ENCODE peak calls at places on chromosomes 11 and 22, in eight cellular contexts. One of them, this sample, is unnamed.

GRCh38 chr11:34174411-34175041 is 69.1 kb downstream of the NAT10 start:
- DNase-seq in Karpas-422: peak
- DNase-seq in activated CD4-positive, alpha-beta T cell treated with anti-CD3 and anti-CD28 coated beads, Interleukin-2, amount 10 ng/mL, durations not matched to agents 24 days and 14 days: peak
- DNase-seq in GM12892: peak
- DNase-seq in NCI-H1092: peak
- DNase-seq in GM04504: peak
- DNase-seq in ovary: peak
- DNase-seq in left lobe of liver: peak
- DNase-seq in this sample: peak

GRCh38 chr22:21073023-21073422 is 27.3 kb downstream of the LRRC74B start:
- DNase-seq in Karpas-422: no peak
- DNase-seq in activated CD4-positive, alpha-beta T cell treated with anti-CD3 and anti-CD28 coated beads, Interleukin-2, amount 10 ng/mL, durations not matched to agents 24 days and 14 days: no peak
- DNase-seq in GM12892: no peak
- DNase-seq in NCI-H1092: no peak
- DNase-seq in GM04504: no peak
- DNase-seq in ovary: no peak
- DNase-seq in left lobe of liver: no peak
- DNase-seq in this sample: no peak

GRCh38 chr22:46086577-46087335 is 63.6 kb upstream of the PPARA start:
- DNase-seq in Karpas-422: no peak
- DNase-seq in activated CD4-positive, alpha-beta T cell treated with anti-CD3 and anti-CD28 coated beads, Interleukin-2, amount 10 ng/mL, durations not matched to agents 24 days and 14 days: no peak
- DNase-seq in GM12892: no peak
- DNase-seq in NCI-H1092: no peak
- DNase-seq in GM04504: no peak
- DNase-seq in ovary: peak
- DNase-seq in left lobe of liver: peak
- DNase-seq in this sample: no peak

GRCh38 chr22:30922151-30922611 is 46.4 kb downstream of the MORC2 start:
- DNase-seq in Karpas-422: peak
- DNase-seq in activated CD4-positive, alpha-beta T cell treated with anti-CD3 and anti-CD28 coated beads, Interleukin-2, amount 10 ng/mL, durations not matched to agents 24 days and 14 days: peak
- DNase-seq in GM12892: peak
- DNase-seq in NCI-H1092: no peak
- DNase-seq in GM04504: peak
- DNase-seq in ovary: peak
- DNase-seq in left lobe of liver: peak
- DNase-seq in this sample: peak

GRCh38 chr22:47165998-47166397 is 403.5 kb downstream of the TBC1D22A start:
- DNase-seq in Karpas-422: no peak
- DNase-seq in activated CD4-positive, alpha-beta T cell treated with anti-CD3 and anti-CD28 coated beads, Interleukin-2, amount 10 ng/mL, durations not matched to agents 24 days and 14 days: no peak
- DNase-seq in GM12892: no peak
- DNase-seq in NCI-H1092: no peak
- DNase-seq in GM04504: no peak
- DNase-seq in ovary: peak
- DNase-seq in left lobe of liver: no peak
- DNase-seq in this sample: no peak

GRCh38 chr11:59879534-59879933 is 952 bp downstream of the OOSP3 start:
- DNase-seq in Karpas-422: no peak
- DNase-seq in activated CD4-positive, alpha-beta T cell treated with anti-CD3 and anti-CD28 coated beads, Interleukin-2, amount 10 ng/mL, durations not matched to agents 24 days and 14 days: no peak
- DNase-seq in GM12892: no peak
- DNase-seq in NCI-H1092: no peak
- DNase-seq in GM04504: no peak
- DNase-seq in ovary: no peak
- DNase-seq in left lobe of liver: no peak
- DNase-seq in this sample: no peak

GRCh38 chr22:45594123-45594941 is 77.3 kb upstream of the ATXN10 start:
- DNase-seq in Karpas-422: no peak
- DNase-seq in activated CD4-positive, alpha-beta T cell treated with anti-CD3 and anti-CD28 coated beads, Interleukin-2, amount 10 ng/mL, durations not matched to agents 24 days and 14 days: no peak
- DNase-seq in GM12892: no peak
- DNase-seq in NCI-H1092: no peak
- DNase-seq in GM04504: no peak
- DNase-seq in ovary: no peak
- DNase-seq in left lobe of liver: no peak
- DNase-seq in this sample: no peak

GRCh38 chr11:72813740-72814138 is 472 bp upstream of the ATG16L2 start:
- DNase-seq in Karpas-422: peak
- DNase-seq in activated CD4-positive, alpha-beta T cell treated with anti-CD3 and anti-CD28 coated beads, Interleukin-2, amount 10 ng/mL, durations not matched to agents 24 days and 14 days: no peak
- DNase-seq in GM12892: peak
- DNase-seq in NCI-H1092: peak
- DNase-seq in GM04504: no peak
- DNase-seq in ovary: no peak
- DNase-seq in left lobe of liver: no peak
- DNase-seq in this sample: peak

GRCh38 chr22:45576273-45576625 is 73.6 kb downstream of the FBLN1 start:
- DNase-seq in Karpas-422: no peak
- DNase-seq in activated CD4-positive, alpha-beta T cell treated with anti-CD3 and anti-CD28 coated beads, Interleukin-2, amount 10 ng/mL, durations not matched to agents 24 days and 14 days: no peak
- DNase-seq in GM12892: no peak
- DNase-seq in NCI-H1092: no peak
- DNase-seq in GM04504: no peak
- DNase-seq in ovary: no peak
- DNase-seq in left lobe of liver: no peak
- DNase-seq in this sample: no peak

GRCh38 chr22:44047891-44048301 is 23.8 kb downstream of the PARVB start:
- DNase-seq in Karpas-422: no peak
- DNase-seq in activated CD4-positive, alpha-beta T cell treated with anti-CD3 and anti-CD28 coated beads, Interleukin-2, amount 10 ng/mL, durations not matched to agents 24 days and 14 days: peak
- DNase-seq in GM12892: peak
- DNase-seq in NCI-H1092: no peak
- DNase-seq in GM04504: no peak
- DNase-seq in ovary: no peak
- DNase-seq in left lobe of liver: no peak
- DNase-seq in this sample: peak

GRCh38 chr22:17121235-17122195 is at the start of gene TMEM121B:
- DNase-seq in Karpas-422: no peak
- DNase-seq in activated CD4-positive, alpha-beta T cell treated with anti-CD3 and anti-CD28 coated beads, Interleukin-2, amount 10 ng/mL, durations not matched to agents 24 days and 14 days: peak
- DNase-seq in GM12892: no peak
- DNase-seq in NCI-H1092: peak
- DNase-seq in GM04504: no peak
- DNase-seq in ovary: peak
- DNase-seq in left lobe of liver: no peak
- DNase-seq in this sample: peak

GRCh38 chr11:95337175-95337957 is 106.4 kb upstream of the SESN3 start:
- DNase-seq in Karpas-422: no peak
- DNase-seq in activated CD4-positive, alpha-beta T cell treated with anti-CD3 and anti-CD28 coated beads, Interleukin-2, amount 10 ng/mL, durations not matched to agents 24 days and 14 days: peak
- DNase-seq in GM12892: peak
- DNase-seq in NCI-H1092: peak
- DNase-seq in GM04504: peak
- DNase-seq in ovary: peak
- DNase-seq in left lobe of liver: no peak
- DNase-seq in this sample: peak

GRCh38 chr11:129247129-129247528 is 55.0 kb upstream of the ARHGAP32 start:
- DNase-seq in Karpas-422: no peak
- DNase-seq in activated CD4-positive, alpha-beta T cell treated with anti-CD3 and anti-CD28 coated beads, Interleukin-2, amount 10 ng/mL, durations not matched to agents 24 days and 14 days: no peak
- DNase-seq in GM12892: no peak
- DNase-seq in NCI-H1092: no peak
- DNase-seq in GM04504: no peak
- DNase-seq in ovary: no peak
- DNase-seq in left lobe of liver: no peak
- DNase-seq in this sample: no peak

GRCh38 chr11:13029872-13030271 is 20.8 kb downstream of the RASSF10 start:
- DNase-seq in Karpas-422: no peak
- DNase-seq in activated CD4-positive, alpha-beta T cell treated with anti-CD3 and anti-CD28 coated beads, Interleukin-2, amount 10 ng/mL, durations not matched to agents 24 days and 14 days: no peak
- DNase-seq in GM12892: no peak
- DNase-seq in NCI-H1092: no peak
- DNase-seq in GM04504: no peak
- DNase-seq in ovary: no peak
- DNase-seq in left lobe of liver: no peak
- DNase-seq in this sample: no peak

GRCh38 chr11:33263549-33263948 is 6.4 kb downstream of the HIPK3 start:
- DNase-seq in Karpas-422: no peak
- DNase-seq in activated CD4-positive, alpha-beta T cell treated with anti-CD3 and anti-CD28 coated beads, Interleukin-2, amount 10 ng/mL, durations not matched to agents 24 days and 14 days: no peak
- DNase-seq in GM12892: no peak
- DNase-seq in NCI-H1092: no peak
- DNase-seq in GM04504: no peak
- DNase-seq in ovary: no peak
- DNase-seq in left lobe of liver: no peak
- DNase-seq in this sample: no peak

GRCh38 chr11:35174666-35175065 is 35.7 kb downstream of the CD44 start:
- DNase-seq in Karpas-422: no peak
- DNase-seq in activated CD4-positive, alpha-beta T cell treated with anti-CD3 and anti-CD28 coated beads, Interleukin-2, amount 10 ng/mL, durations not matched to agents 24 days and 14 days: peak
- DNase-seq in GM12892: no peak
- DNase-seq in NCI-H1092: no peak
- DNase-seq in GM04504: no peak
- DNase-seq in ovary: no peak
- DNase-seq in left lobe of liver: no peak
- DNase-seq in this sample: peak

GRCh38 chr11:105265859-105266258 is 126.3 kb upstream of the CARD18 start:
- DNase-seq in Karpas-422: no peak
- DNase-seq in activated CD4-positive, alpha-beta T cell treated with anti-CD3 and anti-CD28 coated beads, Interleukin-2, amount 10 ng/mL, durations not matched to agents 24 days and 14 days: no peak
- DNase-seq in GM12892: no peak
- DNase-seq in NCI-H1092: no peak
- DNase-seq in GM04504: no peak
- DNase-seq in ovary: no peak
- DNase-seq in left lobe of liver: no peak
- DNase-seq in this sample: no peak

GRCh38 chr11:126355926-126356897 is 726 bp downstream of the ST3GAL4 start:
- DNase-seq in Karpas-422: no peak
- DNase-seq in activated CD4-positive, alpha-beta T cell treated with anti-CD3 and anti-CD28 coated beads, Interleukin-2, amount 10 ng/mL, durations not matched to agents 24 days and 14 days: peak
- DNase-seq in GM12892: no peak
- DNase-seq in NCI-H1092: no peak
- DNase-seq in GM04504: no peak
- DNase-seq in ovary: peak
- DNase-seq in left lobe of liver: peak
- DNase-seq in this sample: peak

GRCh38 chr22:26903030-26903856 is 245.9 kb downstream of the MIAT start:
- DNase-seq in Karpas-422: peak
- DNase-seq in activated CD4-positive, alpha-beta T cell treated with anti-CD3 and anti-CD28 coated beads, Interleukin-2, amount 10 ng/mL, durations not matched to agents 24 days and 14 days: no peak
- DNase-seq in GM12892: no peak
- DNase-seq in NCI-H1092: no peak
- DNase-seq in GM04504: no peak
- DNase-seq in ovary: peak
- DNase-seq in left lobe of liver: no peak
- DNase-seq in this sample: no peak

GRCh38 chr11:87368151-87368550 is 330.4 kb downstream of the TMEM135 start:
- DNase-seq in Karpas-422: no peak
- DNase-seq in activated CD4-positive, alpha-beta T cell treated with anti-CD3 and anti-CD28 coated beads, Interleukin-2, amount 10 ng/mL, durations not matched to agents 24 days and 14 days: no peak
- DNase-seq in GM12892: no peak
- DNase-seq in NCI-H1092: no peak
- DNase-seq in GM04504: no peak
- DNase-seq in ovary: no peak
- DNase-seq in left lobe of liver: no peak
- DNase-seq in this sample: no peak

GRCh38 chr11:35316161-35316560 is 103.2 kb downstream of the SLC1A2 start:
- DNase-seq in Karpas-422: no peak
- DNase-seq in activated CD4-positive, alpha-beta T cell treated with anti-CD3 and anti-CD28 coated beads, Interleukin-2, amount 10 ng/mL, durations not matched to agents 24 days and 14 days: no peak
- DNase-seq in GM12892: no peak
- DNase-seq in NCI-H1092: no peak
- DNase-seq in GM04504: no peak
- DNase-seq in ovary: no peak
- DNase-seq in left lobe of liver: no peak
- DNase-seq in this sample: no peak

GRCh38 chr11:2787816-2788750 is 88.3 kb upstream of the KCNQ1OT1 start:
- DNase-seq in Karpas-422: no peak
- DNase-seq in activated CD4-positive, alpha-beta T cell treated with anti-CD3 and anti-CD28 coated beads, Interleukin-2, amount 10 ng/mL, durations not matched to agents 24 days and 14 days: no peak
- DNase-seq in GM12892: no peak
- DNase-seq in NCI-H1092: no peak
- DNase-seq in GM04504: no peak
- DNase-seq in ovary: no peak
- DNase-seq in left lobe of liver: no peak
- DNase-seq in this sample: no peak

GRCh38 chr11:86914836-86915519 is 40.2 kb downstream of the FZD4 start:
- DNase-seq in Karpas-422: no peak
- DNase-seq in activated CD4-positive, alpha-beta T cell treated with anti-CD3 and anti-CD28 coated beads, Interleukin-2, amount 10 ng/mL, durations not matched to agents 24 days and 14 days: no peak
- DNase-seq in GM12892: no peak
- DNase-seq in NCI-H1092: no peak
- DNase-seq in GM04504: no peak
- DNase-seq in ovary: no peak
- DNase-seq in left lobe of liver: no peak
- DNase-seq in this sample: no peak

GRCh38 chr11:1387521-1387920 is 2.2 kb upstream of the BRSK2 start:
- DNase-seq in Karpas-422: no peak
- DNase-seq in activated CD4-positive, alpha-beta T cell treated with anti-CD3 and anti-CD28 coated beads, Interleukin-2, amount 10 ng/mL, durations not matched to agents 24 days and 14 days: no peak
- DNase-seq in GM12892: no peak
- DNase-seq in NCI-H1092: no peak
- DNase-seq in GM04504: no peak
- DNase-seq in ovary: no peak
- DNase-seq in left lobe of liver: no peak
- DNase-seq in this sample: no peak

GRCh38 chr11:57568330-57568766 is 876 bp upstream of the UBE2L6 start:
- DNase-seq in Karpas-422: no peak
- DNase-seq in activated CD4-positive, alpha-beta T cell treated with anti-CD3 and anti-CD28 coated beads, Interleukin-2, amount 10 ng/mL, durations not matched to agents 24 days and 14 days: peak
- DNase-seq in GM12892: no peak
- DNase-seq in NCI-H1092: no peak
- DNase-seq in GM04504: peak
- DNase-seq in ovary: peak
- DNase-seq in left lobe of liver: no peak
- DNase-seq in this sample: no peak

GRCh38 chr22:23868580-23868979 is 10.9 kb downstream of the SLC2A11 start:
- DNase-seq in Karpas-422: no peak
- DNase-seq in activated CD4-positive, alpha-beta T cell treated with anti-CD3 and anti-CD28 coated beads, Interleukin-2, amount 10 ng/mL, durations not matched to agents 24 days and 14 days: no peak
- DNase-seq in GM12892: no peak
- DNase-seq in NCI-H1092: no peak
- DNase-seq in GM04504: no peak
- DNase-seq in ovary: no peak
- DNase-seq in left lobe of liver: no peak
- DNase-seq in this sample: no peak